ENCODE peak calls at places on chromosomes 6 and 20, in eight cellular contexts. Z is cerebellum; S is ecto neural progenitor cell; A is naive thymus-derived CD8-positive, alpha-beta T cell; W is DMS153; I is WERI-Rb-1; C is RKO; H is stimulated activated CD4-positive, alpha-beta T cell treated with anti-CD3 and anti-CD28 coated beads, Interleukin-4, amount 100 ng/mL, for 48 hours. R is an unnamed sample.

GRCh38 chr20:35329435-35330139 is 37.4 kb upstream of the FAM83C start:
- DNase-seq in A (no peak), W (peak), S (peak), Z (no peak), I (peak), H (peak), C (peak), R (peak)

GRCh38 chr20:23200914-23201313 is 114.8 kb upstream of the CD93 start:
- DNase-seq in S (no peak), W (peak), Z (peak), A (no peak), C (peak), I (peak), H (no peak), R (peak)

GRCh38 chr20:576156-576555 is 32.6 kb upstream of the CSNK2A1 start:
- DNase-seq in A (no peak), I (no peak), H (no peak), C (no peak), S (no peak), W (no peak), Z (no peak), R (no peak)

GRCh38 chr6:134954272-134954990 is 4.5 kb upstream of the ALDH8A1 start:
- DNase-seq in S (no peak), A (no peak), W (no peak), I (no peak), H (no peak), C (no peak), Z (no peak), R (no peak)

GRCh38 chr6:161544801-161545490 is 271.1 kb upstream of the AGPAT4 start:
- DNase-seq in H (no peak), Z (no peak), S (no peak), W (no peak), A (no peak), C (no peak), I (no peak), R (peak)

GRCh38 chr6:35427851-35428321 is 24.3 kb upstream of the FANCE start:
- DNase-seq in Z (no peak), A (no peak), I (peak), S (no peak), H (no peak), W (no peak), C (no peak), R (no peak)

GRCh38 chr6:160355001-160355400 is 6.8 kb downstream of the SLC22A3 start:
- DNase-seq in I (no peak), C (peak), H (no peak), W (no peak), S (no peak), Z (no peak), A (no peak), R (peak)

GRCh38 chr20:47305667-47306066 is 50.8 kb downstream of the ZMYND8 start:
- DNase-seq in C (no peak), W (no peak), A (no peak), I (no peak), Z (no peak), S (no peak), H (no peak), R (no peak)

GRCh38 chr6:105994522-105995402 is 91.4 kb upstream of the PRDM1 start:
- DNase-seq in C (peak), Z (peak), A (peak), W (peak), I (peak), H (no peak), S (peak), R (peak)

GRCh38 chr6:16901777-16902176 is 140.5 kb upstream of the ATXN1 start:
- DNase-seq in Z (peak), W (no peak), H (no peak), C (no peak), S (no peak), I (no peak), A (no peak), R (peak)

GRCh38 chr6:74596586-74596985 is 609.3 kb downstream of the COL12A1 start:
- DNase-seq in C (no peak), S (no peak), Z (no peak), H (no peak), A (no peak), I (no peak), W (no peak), R (no peak)

GRCh38 chr20:36461600-36462439 is 79.5 kb upstream of the MYL9 start:
- DNase-seq in Z (no peak), S (peak), I (peak), A (peak), H (no peak), W (no peak), C (peak), R (peak)

GRCh38 chr6:1497593-1498105 is 108.3 kb downstream of the FOXF2 start:
- DNase-seq in Z (peak), S (no peak), W (no peak), H (no peak), C (no peak), I (no peak), A (no peak), R (no peak)

GRCh38 chr6:53300656-53301551 is 47.8 kb downstream of the ELOVL5 start:
- DNase-seq in A (no peak), I (peak), H (no peak), C (no peak), Z (peak), S (no peak), W (no peak), R (peak)

GRCh38 chr20:44068780-44069191 is 118.2 kb downstream of the JPH2 start:
- DNase-seq in W (no peak), I (no peak), Z (no peak), C (no peak), H (no peak), A (no peak), S (peak), R (no peak)

GRCh38 chr6:75344021-75344420 is 59.4 kb upstream of the TMEM30A start:
- DNase-seq in A (no peak), I (no peak), H (no peak), Z (no peak), S (no peak), C (no peak), W (no peak), R (no peak)

GRCh38 chr20:58342104-58342945 is 32.8 kb downstream of the RAB22A start:
- DNase-seq in C (peak), Z (no peak), A (no peak), W (no peak), S (no peak), I (no peak), H (no peak), R (no peak)

GRCh38 chr20:61683721-61684120 is 382.0 kb downstream of the TAF4 start:
- DNase-seq in S (no peak), I (no peak), A (no peak), Z (no peak), H (no peak), C (no peak), W (peak), R (no peak)

GRCh38 chr6:50278663-50279062 is 228.9 kb upstream of the DEFB112 start:
- DNase-seq in A (no peak), C (no peak), I (no peak), H (no peak), S (no peak), W (no peak), Z (no peak), R (no peak)

GRCh38 chr20:51712501-51713212 is 55.5 kb downstream of the ATP9A start:
- DNase-seq in C (peak), Z (peak), A (no peak), W (no peak), H (no peak), I (peak), S (peak), R (peak)

GRCh38 chr6:127206531-127207065 is 60.1 kb upstream of the RNF146 start:
- DNase-seq in H (no peak), I (no peak), W (no peak), Z (no peak), A (no peak), C (no peak), S (no peak), R (no peak)

GRCh38 chr6:55913213-55914195 is 38.1 kb upstream of the BMP5 start:
- DNase-seq in W (no peak), A (no peak), S (no peak), Z (no peak), C (no peak), I (peak), H (no peak), R (no peak)

GRCh38 chr6:42230320-42231034 is 12.8 kb upstream of the MRPS10 start:
- DNase-seq in W (no peak), A (no peak), C (peak), Z (no peak), S (no peak), H (no peak), I (no peak), R (peak)

GRCh38 chr20:16828666-16829305 is 80.6 kb downstream of the OTOR start:
- DNase-seq in A (no peak), Z (no peak), H (no peak), S (no peak), C (no peak), I (no peak), W (no peak), R (no peak)

GRCh38 chr6:28947067-28947765 is 23.4 kb upstream of the TRIM27 start:
- DNase-seq in A (no peak), I (no peak), H (no peak), S (no peak), Z (no peak), C (no peak), W (no peak), R (no peak)

GRCh38 chr6:28351087-28351486 is 1.3 kb downstream of the ZKSCAN3 start:
- DNase-seq in A (no peak), C (no peak), W (no peak), S (no peak), H (no peak), Z (no peak), I (no peak), R (peak)

GRCh38 chr20:5073154-5074049 is 46.4 kb downstream of the PCNA start:
- DNase-seq in I (no peak), C (no peak), H (no peak), S (no peak), A (no peak), W (peak), Z (peak), R (peak)